ENCODE peak calls at places on chromosomes 7 and 10, in five cellular contexts. One of them, this sample, is unnamed.

GRCh38 chr7:84865560-84865959 is 321.3 kb downstream of the SEMA3D start:
- DNase-seq in NCI-H1092: no peak
- DNase-seq in NCI-H1436: no peak
- DNase-seq in G401: no peak
- DNase-seq in AG10803: no peak
- DNase-seq in this sample: no peak

GRCh38 chr7:57218196-57218716 is 86.0 kb upstream of the ZNF479 start:
- DNase-seq in NCI-H1092: no peak
- DNase-seq in NCI-H1436: no peak
- DNase-seq in G401: no peak
- DNase-seq in AG10803: no peak
- DNase-seq in this sample: no peak

GRCh38 chr7:105794741-105795729 is 81.4 kb downstream of the ATXN7L1 start:
- DNase-seq in NCI-H1092: no peak
- DNase-seq in NCI-H1436: no peak
- DNase-seq in G401: no peak
- DNase-seq in AG10803: peak; percentile 87
- DNase-seq in this sample: no peak

GRCh38 chr10:114631678-114632417 is 26.2 kb downstream of the ABLIM1 start:
- DNase-seq in NCI-H1092: no peak
- DNase-seq in NCI-H1436: peak; percentile 32
- DNase-seq in G401: peak; percentile 70
- DNase-seq in AG10803: no peak
- DNase-seq in this sample: no peak

GRCh38 chr7:138125598-138126111 is 49.4 kb downstream of the AKR1D1 start:
- DNase-seq in NCI-H1092: no peak
- DNase-seq in NCI-H1436: no peak
- DNase-seq in G401: no peak
- DNase-seq in AG10803: no peak
- DNase-seq in this sample: no peak

GRCh38 chr10:98567396-98567795 is 120.7 kb upstream of the HPS1 start:
- DNase-seq in NCI-H1092: no peak
- DNase-seq in NCI-H1436: no peak
- DNase-seq in G401: no peak
- DNase-seq in AG10803: peak; percentile 8
- DNase-seq in this sample: no peak

GRCh38 chr7:134315679-134316538 is 821 bp downstream of the SLC35B4 start:
- DNase-seq in NCI-H1092: no peak
- DNase-seq in NCI-H1436: no peak
- DNase-seq in G401: peak; percentile 55
- DNase-seq in AG10803: peak; percentile 36
- DNase-seq in this sample: no peak

GRCh38 chr10:63765126-63765525 is 243.9 kb downstream of the REEP3 start:
- DNase-seq in NCI-H1092: no peak
- DNase-seq in NCI-H1436: no peak
- DNase-seq in G401: no peak
- DNase-seq in AG10803: peak; percentile 47
- DNase-seq in this sample: no peak

GRCh38 chr7:356691-357462 is 66.9 kb downstream of the FOXL3 start:
- DNase-seq in NCI-H1092: no peak
- DNase-seq in NCI-H1436: no peak
- DNase-seq in G401: no peak
- DNase-seq in AG10803: no peak
- DNase-seq in this sample: no peak

GRCh38 chr7:140673063-140673769 is 471 bp downstream of the ADCK2 start:
- DNase-seq in NCI-H1092: no peak
- DNase-seq in NCI-H1436: peak; percentile 61
- DNase-seq in G401: peak; percentile 78
- DNase-seq in AG10803: no peak
- DNase-seq in this sample: peak; percentile 61

GRCh38 chr7:131224996-131225395 is 102.7 kb upstream of the MKLN1 start:
- DNase-seq in NCI-H1092: no peak
- DNase-seq in NCI-H1436: no peak
- DNase-seq in G401: no peak
- DNase-seq in AG10803: peak; percentile 67
- DNase-seq in this sample: no peak

GRCh38 chr7:82443801-82444219 is 233 bp upstream of the CACNA2D1 start:
- DNase-seq in NCI-H1092: peak; percentile 86
- DNase-seq in NCI-H1436: peak; percentile 88
- DNase-seq in G401: peak; percentile 82
- DNase-seq in AG10803: peak; percentile 91
- DNase-seq in this sample: peak; percentile 88

GRCh38 chr7:74097937-74098614 is 14.5 kb downstream of the LIMK1 start:
- DNase-seq in NCI-H1092: no peak
- DNase-seq in NCI-H1436: no peak
- DNase-seq in G401: peak; percentile 24
- DNase-seq in AG10803: peak; percentile 96
- DNase-seq in this sample: no peak

GRCh38 chr7:138328215-138328614 is 131.8 kb upstream of the TRIM24 start:
- DNase-seq in NCI-H1092: no peak
- DNase-seq in NCI-H1436: no peak
- DNase-seq in G401: no peak
- DNase-seq in AG10803: no peak
- DNase-seq in this sample: no peak

GRCh38 chr7:21108182-21108581 is 319.7 kb upstream of the SP4 start:
- DNase-seq in NCI-H1092: peak; percentile 89
- DNase-seq in NCI-H1436: peak; percentile 49
- DNase-seq in G401: no peak
- DNase-seq in AG10803: no peak
- DNase-seq in this sample: peak; percentile 89

GRCh38 chr10:79183468-79183865 is 114.7 kb downstream of the ZMIZ1 start:
- DNase-seq in NCI-H1092: no peak
- DNase-seq in NCI-H1436: no peak
- DNase-seq in G401: no peak
- DNase-seq in AG10803: no peak
- DNase-seq in this sample: no peak

GRCh38 chr7:90613088-90613498 is 17.0 kb downstream of the CDK14 start:
- DNase-seq in NCI-H1092: no peak
- DNase-seq in NCI-H1436: no peak
- DNase-seq in G401: no peak
- DNase-seq in AG10803: peak; percentile 15
- DNase-seq in this sample: no peak

GRCh38 chr10:27258838-27259532 is 18.4 kb upstream of the ACBD5 start:
- DNase-seq in NCI-H1092: no peak
- DNase-seq in NCI-H1436: no peak
- DNase-seq in G401: no peak
- DNase-seq in AG10803: no peak
- DNase-seq in this sample: no peak

GRCh38 chr7:151033864-151034249 is 5.6 kb downstream of the ABCB8 start:
- DNase-seq in NCI-H1092: no peak
- DNase-seq in NCI-H1436: no peak
- DNase-seq in G401: no peak
- DNase-seq in AG10803: no peak
- DNase-seq in this sample: no peak

GRCh38 chr10:92740762-92741161 is 51.0 kb downstream of the HHEX start:
- DNase-seq in NCI-H1092: no peak
- DNase-seq in NCI-H1436: no peak
- DNase-seq in G401: no peak
- DNase-seq in AG10803: peak; percentile 12
- DNase-seq in this sample: no peak

GRCh38 chr7:24783731-24784130 is 26.5 kb upstream of the GSDME start:
- DNase-seq in NCI-H1092: no peak
- DNase-seq in NCI-H1436: no peak
- DNase-seq in G401: no peak
- DNase-seq in AG10803: peak; percentile 16
- DNase-seq in this sample: no peak

GRCh38 chr10:86285136-86285790 is 81.3 kb downstream of the GRID1 start:
- DNase-seq in NCI-H1092: no peak
- DNase-seq in NCI-H1436: no peak
- DNase-seq in G401: peak; percentile 21
- DNase-seq in AG10803: no peak
- DNase-seq in this sample: no peak

GRCh38 chr10:102450374-102451104 is 804 bp downstream of the C10orf95 start:
- DNase-seq in NCI-H1092: peak; percentile 60
- DNase-seq in NCI-H1436: peak; percentile 73
- DNase-seq in G401: peak; percentile 87
- DNase-seq in AG10803: peak; percentile 73
- DNase-seq in this sample: peak; percentile 67

GRCh38 chr10:11270135-11270857 is 252.6 kb downstream of the CELF2 start:
- DNase-seq in NCI-H1092: no peak
- DNase-seq in NCI-H1436: no peak
- DNase-seq in G401: peak; percentile 58
- DNase-seq in AG10803: peak; percentile 22
- DNase-seq in this sample: peak; percentile 45

GRCh38 chr10:64036306-64036930 is 515.2 kb downstream of the REEP3 start:
- DNase-seq in NCI-H1092: no peak
- DNase-seq in NCI-H1436: no peak
- DNase-seq in G401: peak; percentile 92
- DNase-seq in AG10803: peak; percentile 35
- DNase-seq in this sample: no peak

GRCh38 chr10:70666960-70667798 is 5.1 kb upstream of the ADAMTS14 start:
- DNase-seq in NCI-H1092: no peak
- DNase-seq in NCI-H1436: no peak
- DNase-seq in G401: no peak
- DNase-seq in AG10803: no peak
- DNase-seq in this sample: no peak

GRCh38 chr7:29500719-29501118 is 62.9 kb upstream of the PRR15 start:
- DNase-seq in NCI-H1092: no peak
- DNase-seq in NCI-H1436: no peak
- DNase-seq in G401: no peak
- DNase-seq in AG10803: no peak
- DNase-seq in this sample: no peak

GRCh38 chr7:98211221-98211675 is at the start of gene BHLHA15:
- DNase-seq in NCI-H1092: no peak
- DNase-seq in NCI-H1436: peak; percentile 48
- DNase-seq in G401: no peak
- DNase-seq in AG10803: no peak
- DNase-seq in this sample: peak; percentile 26

GRCh38 chr7:137351941-137352340 is 8.4 kb upstream of the PTN start:
- DNase-seq in NCI-H1092: no peak
- DNase-seq in NCI-H1436: no peak
- DNase-seq in G401: no peak
- DNase-seq in AG10803: no peak
- DNase-seq in this sample: no peak

GRCh38 chr7:44541028-44541869 is at the start of gene NPC1L1:
- DNase-seq in NCI-H1092: no peak
- DNase-seq in NCI-H1436: no peak
- DNase-seq in G401: no peak
- DNase-seq in AG10803: no peak
- DNase-seq in this sample: no peak

GRCh38 chr7:151661556-151661955 is 141.9 kb upstream of the RHEB start:
- DNase-seq in NCI-H1092: no peak
- DNase-seq in NCI-H1436: no peak
- DNase-seq in G401: no peak
- DNase-seq in AG10803: no peak
- DNase-seq in this sample: no peak

GRCh38 chr10:78134919-78135318 is 101.3 kb downstream of the RPS24 start:
- DNase-seq in NCI-H1092: no peak
- DNase-seq in NCI-H1436: no peak
- DNase-seq in G401: no peak
- DNase-seq in AG10803: no peak
- DNase-seq in this sample: no peak

GRCh38 chr7:101217388-101218235 is at the start of the genes PLOD3 and ZNHIT1:
- DNase-seq in NCI-H1092: peak; percentile 99
- DNase-seq in NCI-H1436: peak; percentile 97
- DNase-seq in G401: peak; percentile 98
- DNase-seq in AG10803: peak; percentile 97
- DNase-seq in this sample: peak; percentile 97

GRCh38 chr7:99625961-99626360 is 9.2 kb downstream of the ZSCAN25 start:
- DNase-seq in NCI-H1092: no peak
- DNase-seq in NCI-H1436: no peak
- DNase-seq in G401: no peak
- DNase-seq in AG10803: no peak
- DNase-seq in this sample: no peak